ENCODE peak calls at places on chromosomes 11 and 22, in nine cellular contexts. One of them, this sample, is unnamed.
A peak's percentile ranks its signal among the peaks of the same experiment; 100 is the strongest.

GRCh38 chr11:1194231-1194976 is 28.5 kb upstream of the MUC5B start:
- DNase-seq in right lobe of liver: no peak
- DNase-seq in stomach: peak; percentile 25
- DNase-seq in prostate gland: no peak
- DNase-seq in heart left ventricle: peak; percentile 15
- DNase-seq in uterus: no peak
- DNase-seq in tibial nerve: no peak
- DNase-seq in sigmoid colon: peak; percentile 57
- DNase-seq in IMR-90: no peak
- DNase-seq in this sample: peak; percentile 3

GRCh38 chr22:49620003-49620556 is 207.6 kb downstream of the BRD1 start:
- DNase-seq in prostate gland: no peak
- DNase-seq in stomach: no peak
- DNase-seq in sigmoid colon: no peak
- DNase-seq in uterus: no peak
- DNase-seq in right lobe of liver: no peak
- DNase-seq in IMR-90: no peak
- DNase-seq in heart left ventricle: no peak
- DNase-seq in tibial nerve: no peak
- DNase-seq in this sample: no peak

GRCh38 chr11:57124460-57124859 is 57.3 kb upstream of the LRRC55 start:
- DNase-seq in IMR-90: no peak
- DNase-seq in stomach: no peak
- DNase-seq in heart left ventricle: no peak
- DNase-seq in tibial nerve: no peak
- DNase-seq in sigmoid colon: no peak
- DNase-seq in uterus: no peak
- DNase-seq in prostate gland: no peak
- DNase-seq in right lobe of liver: no peak
- DNase-seq in this sample: no peak

GRCh38 chr11:72820439-72821139 is 6.4 kb downstream of the ATG16L2 start:
- DNase-seq in prostate gland: no peak
- DNase-seq in right lobe of liver: no peak
- DNase-seq in stomach: no peak
- DNase-seq in sigmoid colon: no peak
- DNase-seq in heart left ventricle: no peak
- DNase-seq in IMR-90: no peak
- DNase-seq in uterus: no peak
- DNase-seq in tibial nerve: no peak
- DNase-seq in this sample: no peak

GRCh38 chr22:22741843-22742242 is 97.4 kb downstream of the GGTLC2 start:
- DNase-seq in IMR-90: no peak
- DNase-seq in tibial nerve: no peak
- DNase-seq in prostate gland: no peak
- DNase-seq in heart left ventricle: no peak
- DNase-seq in uterus: no peak
- DNase-seq in sigmoid colon: no peak
- DNase-seq in right lobe of liver: no peak
- DNase-seq in stomach: no peak
- DNase-seq in this sample: no peak

GRCh38 chr11:75347781-75348613 is 3.5 kb downstream of the ARRB1 start:
- DNase-seq in prostate gland: no peak
- DNase-seq in uterus: peak; percentile 44
- DNase-seq in heart left ventricle: no peak
- DNase-seq in sigmoid colon: peak; percentile 91
- DNase-seq in right lobe of liver: no peak
- DNase-seq in tibial nerve: no peak
- DNase-seq in stomach: no peak
- DNase-seq in IMR-90: peak; percentile 98
- DNase-seq in this sample: peak; percentile 32

GRCh38 chr11:38416141-38416540 is 1818.1 kb upstream of the RAG2 start:
- DNase-seq in sigmoid colon: no peak
- DNase-seq in prostate gland: no peak
- DNase-seq in right lobe of liver: no peak
- DNase-seq in uterus: no peak
- DNase-seq in IMR-90: no peak
- DNase-seq in heart left ventricle: no peak
- DNase-seq in tibial nerve: no peak
- DNase-seq in stomach: no peak
- DNase-seq in this sample: no peak

GRCh38 chr11:128862913-128863660 is 4.0 kb downstream of the KCNJ1 start:
- DNase-seq in sigmoid colon: no peak
- DNase-seq in uterus: no peak
- DNase-seq in stomach: no peak
- DNase-seq in IMR-90: peak; percentile 79
- DNase-seq in heart left ventricle: no peak
- DNase-seq in tibial nerve: no peak
- DNase-seq in right lobe of liver: no peak
- DNase-seq in prostate gland: no peak
- DNase-seq in this sample: no peak

GRCh38 chr22:30325065-30325720 is 1.5 kb downstream of the TBC1D10A start:
- DNase-seq in right lobe of liver: no peak
- DNase-seq in heart left ventricle: no peak
- DNase-seq in stomach: peak; percentile 48
- DNase-seq in sigmoid colon: peak; percentile 83
- DNase-seq in tibial nerve: peak; percentile 65
- DNase-seq in uterus: peak; percentile 65
- DNase-seq in prostate gland: peak; percentile 76
- DNase-seq in IMR-90: peak; percentile 90
- DNase-seq in this sample: peak; percentile 47

GRCh38 chr22:30328466-30329049 is 1.8 kb upstream of the TBC1D10A start:
- DNase-seq in tibial nerve: no peak
- DNase-seq in prostate gland: no peak
- DNase-seq in right lobe of liver: no peak
- DNase-seq in IMR-90: no peak
- DNase-seq in uterus: no peak
- DNase-seq in heart left ventricle: no peak
- DNase-seq in stomach: no peak
- DNase-seq in sigmoid colon: no peak
- DNase-seq in this sample: no peak

GRCh38 chr22:30325724-30326703 is 727 bp downstream of the TBC1D10A start:
- DNase-seq in stomach: peak; percentile 53
- DNase-seq in tibial nerve: no peak
- DNase-seq in prostate gland: peak; percentile 42
- DNase-seq in heart left ventricle: peak; percentile 51
- DNase-seq in right lobe of liver: no peak
- DNase-seq in uterus: peak; percentile 43
- DNase-seq in sigmoid colon: peak; percentile 78
- DNase-seq in IMR-90: no peak
- DNase-seq in this sample: peak; percentile 55

GRCh38 chr22:30327864-30328345 is 1.2 kb upstream of the TBC1D10A start:
- DNase-seq in IMR-90: no peak
- DNase-seq in uterus: no peak
- DNase-seq in tibial nerve: no peak
- DNase-seq in prostate gland: peak; percentile 45
- DNase-seq in right lobe of liver: no peak
- DNase-seq in stomach: no peak
- DNase-seq in sigmoid colon: no peak
- DNase-seq in heart left ventricle: no peak
- DNase-seq in this sample: peak; percentile 58

GRCh38 chr22:30326704-30327362 is at the start of gene TBC1D10A:
- DNase-seq in prostate gland: peak; percentile 96
- DNase-seq in stomach: peak; percentile 97
- DNase-seq in IMR-90: peak; percentile 86
- DNase-seq in sigmoid colon: peak; percentile 94
- DNase-seq in heart left ventricle: peak; percentile 92
- DNase-seq in uterus: peak; percentile 86
- DNase-seq in tibial nerve: peak; percentile 71
- DNase-seq in right lobe of liver: peak; percentile 95
- DNase-seq in this sample: peak; percentile 98
- TF ChIP-seq POLR2A in prostate gland: peak; percentile 97
- TF ChIP-seq POLR2A in stomach: no peak
- TF ChIP-seq POLR2A in IMR-90: peak; percentile 94
- TF ChIP-seq POLR2A in sigmoid colon: peak; percentile 75
- TF ChIP-seq POLR2A in heart left ventricle: no peak
- TF ChIP-seq POLR2A in uterus: peak; percentile 90
- TF ChIP-seq POLR2A in tibial nerve: peak; percentile 88
- TF ChIP-seq POLR2A in right lobe of liver: peak; percentile 86
- TF ChIP-seq POLR2A in this sample: peak; percentile 87

DNA sequence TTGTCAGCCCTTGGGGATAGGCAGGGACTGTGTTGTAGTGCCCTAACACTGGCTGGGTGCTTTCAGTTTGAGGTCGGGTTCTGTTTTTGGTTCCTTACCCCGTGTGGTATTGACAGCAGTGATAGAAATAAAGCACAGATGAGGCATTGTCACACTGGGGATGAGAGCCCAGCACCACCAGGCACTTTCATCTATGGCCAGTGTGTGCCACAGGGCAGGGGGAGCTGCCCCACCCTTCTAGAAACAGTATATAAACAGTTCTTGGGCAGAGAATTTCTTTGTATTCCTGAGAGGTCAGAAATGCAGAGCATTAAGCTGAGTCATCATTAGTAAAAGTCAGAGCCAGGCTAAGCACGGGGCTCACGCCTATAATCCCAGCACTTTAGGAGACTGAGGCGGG is 23.1 kb upstream of the CDC42EP2 start:
- DNase-seq in prostate gland: no peak
- DNase-seq in tibial nerve: no peak
- DNase-seq in stomach: no peak
- DNase-seq in sigmoid colon: no peak
- DNase-seq in uterus: no peak
- DNase-seq in heart left ventricle: no peak
- DNase-seq in right lobe of liver: no peak
- DNase-seq in IMR-90: peak; percentile 80
- DNase-seq in this sample: no peak
- H3K4me3 ChIP-seq in prostate gland: no peak overlapping the region
- H3K4me3 ChIP-seq in tibial nerve: peak overlapping the region; percentile 41
- H3K4me3 ChIP-seq in stomach: no peak overlapping the region
- H3K4me3 ChIP-seq in sigmoid colon: peak overlapping the region; percentile 26
- H3K4me3 ChIP-seq in uterus: no peak overlapping the region
- H3K4me3 ChIP-seq in heart left ventricle: no peak overlapping the region
- H3K4me3 ChIP-seq in right lobe of liver: no peak overlapping the region
- H3K4me3 ChIP-seq in IMR-90: no peak overlapping the region
- H3K4me3 ChIP-seq in this sample: no peak overlapping the region

GRCh38 chr22:20550057-20550817 is 42.8 kb downstream of the MED15 start:
- DNase-seq in prostate gland: no peak
- DNase-seq in stomach: no peak
- DNase-seq in uterus: no peak
- DNase-seq in heart left ventricle: no peak
- DNase-seq in IMR-90: no peak
- DNase-seq in sigmoid colon: peak; percentile 46
- DNase-seq in tibial nerve: no peak
- DNase-seq in right lobe of liver: no peak
- DNase-seq in this sample: no peak

GRCh38 chr22:20550851-20551744 is 43.7 kb downstream of the MED15 start:
- DNase-seq in tibial nerve: no peak
- DNase-seq in sigmoid colon: peak; percentile 83
- DNase-seq in right lobe of liver: no peak
- DNase-seq in prostate gland: no peak
- DNase-seq in heart left ventricle: no peak
- DNase-seq in stomach: no peak
- DNase-seq in IMR-90: peak; percentile 78
- DNase-seq in uterus: peak; percentile 71
- DNase-seq in this sample: no peak

GRCh38 chr22:20552913-20553401 is 45.5 kb downstream of the MED15 start:
- DNase-seq in stomach: no peak
- DNase-seq in right lobe of liver: no peak
- DNase-seq in heart left ventricle: no peak
- DNase-seq in tibial nerve: no peak
- DNase-seq in uterus: no peak
- DNase-seq in prostate gland: no peak
- DNase-seq in IMR-90: peak; percentile 83
- DNase-seq in sigmoid colon: peak; percentile 67
- DNase-seq in this sample: no peak

GRCh38 chr22:20552450-20552894 is 45.1 kb downstream of the MED15 start:
- DNase-seq in IMR-90: peak; percentile 42
- DNase-seq in sigmoid colon: peak; percentile 96
- DNase-seq in uterus: peak; percentile 80
- DNase-seq in right lobe of liver: no peak
- DNase-seq in heart left ventricle: peak; percentile 83
- DNase-seq in tibial nerve: peak; percentile 81
- DNase-seq in stomach: peak; percentile 52
- DNase-seq in prostate gland: no peak
- DNase-seq in this sample: peak; percentile 56

DNA sequence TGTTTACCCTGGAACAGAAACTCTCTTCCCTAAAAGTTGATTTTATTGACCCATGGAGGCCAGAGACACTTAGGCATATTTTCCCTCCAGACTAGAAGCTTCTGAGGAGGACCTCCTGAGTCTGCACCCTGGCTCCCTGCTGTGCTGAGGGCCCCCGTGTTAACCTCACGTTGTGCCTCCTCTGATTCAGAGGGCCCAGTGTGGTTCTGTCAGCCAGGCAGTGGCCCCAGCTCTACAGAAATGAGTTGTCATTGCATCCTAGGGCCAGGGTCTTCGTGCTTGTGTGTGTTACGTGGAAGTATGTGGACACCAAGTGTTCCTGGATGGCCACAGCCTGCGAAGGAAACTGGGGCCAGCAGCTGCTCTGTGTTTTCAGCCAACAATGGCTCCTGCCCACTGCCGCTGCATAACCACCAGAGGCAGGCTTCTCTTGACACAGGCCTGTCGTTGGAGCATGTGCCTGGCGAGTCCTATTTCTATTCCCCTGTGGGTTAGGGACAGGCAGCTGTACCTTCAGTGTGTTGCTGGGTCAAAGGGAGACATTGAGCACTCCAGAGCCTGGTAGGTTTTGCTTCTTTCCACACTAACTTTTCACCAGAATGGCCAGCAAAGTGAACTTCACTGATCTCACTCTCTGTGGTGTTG is 44.5 kb downstream of the MED15 start:
- DNase-seq in IMR-90: no peak
- DNase-seq in right lobe of liver: no peak
- DNase-seq in uterus: peak; percentile 43
- DNase-seq in heart left ventricle: no peak
- DNase-seq in tibial nerve: no peak
- DNase-seq in prostate gland: no peak
- DNase-seq in stomach: no peak
- DNase-seq in sigmoid colon: peak; percentile 79
- DNase-seq in this sample: peak; percentile 84
- H3K4me1 ChIP-seq in IMR-90: peaks cover 47% of the 10 kb centered on the region
- H3K4me1 ChIP-seq in right lobe of liver: peaks cover 27% of the 10 kb centered on the region
- H3K4me1 ChIP-seq in uterus: peaks cover 30% of the 10 kb centered on the region
- H3K4me1 ChIP-seq in heart left ventricle: peaks cover 83% of the 10 kb centered on the region
- H3K4me1 ChIP-seq in tibial nerve: peaks cover 88% of the 10 kb centered on the region
- H3K4me1 ChIP-seq in prostate gland: peaks cover 6% of the 10 kb centered on the region
- H3K4me1 ChIP-seq in stomach: peaks cover 75% of the 10 kb centered on the region
- H3K4me1 ChIP-seq in sigmoid colon: peaks cover 53% of the 10 kb centered on the region
- H3K4me1 ChIP-seq in this sample: peaks cover 34% of the 10 kb centered on the region

GRCh38 chr22:19122752-19123492 is 710 bp upstream of the DGCR2 start:
- DNase-seq in uterus: no peak
- DNase-seq in right lobe of liver: no peak
- DNase-seq in prostate gland: peak; percentile 19
- DNase-seq in tibial nerve: peak; percentile 15
- DNase-seq in heart left ventricle: no peak
- DNase-seq in sigmoid colon: no peak
- DNase-seq in stomach: peak; percentile 49
- DNase-seq in IMR-90: peak; percentile 5
- DNase-seq in this sample: peak; percentile 39

GRCh38 chr22:19121631-19122142 is 525 bp downstream of the DGCR2 start:
- DNase-seq in heart left ventricle: peak; percentile 54
- DNase-seq in IMR-90: peak; percentile 7
- DNase-seq in sigmoid colon: peak; percentile 80
- DNase-seq in prostate gland: peak; percentile 50
- DNase-seq in stomach: peak; percentile 65
- DNase-seq in tibial nerve: peak; percentile 21
- DNase-seq in uterus: peak; percentile 36
- DNase-seq in right lobe of liver: peak; percentile 77
- DNase-seq in this sample: peak; percentile 74

GRCh38 chr22:19123936-19124335 is 1.7 kb upstream of the DGCR2 start:
- DNase-seq in heart left ventricle: no peak
- DNase-seq in IMR-90: no peak
- DNase-seq in prostate gland: no peak
- DNase-seq in right lobe of liver: no peak
- DNase-seq in uterus: no peak
- DNase-seq in stomach: no peak
- DNase-seq in tibial nerve: no peak
- DNase-seq in sigmoid colon: no peak
- DNase-seq in this sample: no peak

GRCh38 chr22:19120829-19121630 is 1.2 kb downstream of the DGCR2 start:
- DNase-seq in right lobe of liver: peak; percentile 78
- DNase-seq in prostate gland: peak; percentile 48
- DNase-seq in sigmoid colon: no peak
- DNase-seq in stomach: peak; percentile 66
- DNase-seq in uterus: no peak
- DNase-seq in tibial nerve: no peak
- DNase-seq in heart left ventricle: no peak
- DNase-seq in IMR-90: peak; percentile 33
- DNase-seq in this sample: peak; percentile 83

DNA sequence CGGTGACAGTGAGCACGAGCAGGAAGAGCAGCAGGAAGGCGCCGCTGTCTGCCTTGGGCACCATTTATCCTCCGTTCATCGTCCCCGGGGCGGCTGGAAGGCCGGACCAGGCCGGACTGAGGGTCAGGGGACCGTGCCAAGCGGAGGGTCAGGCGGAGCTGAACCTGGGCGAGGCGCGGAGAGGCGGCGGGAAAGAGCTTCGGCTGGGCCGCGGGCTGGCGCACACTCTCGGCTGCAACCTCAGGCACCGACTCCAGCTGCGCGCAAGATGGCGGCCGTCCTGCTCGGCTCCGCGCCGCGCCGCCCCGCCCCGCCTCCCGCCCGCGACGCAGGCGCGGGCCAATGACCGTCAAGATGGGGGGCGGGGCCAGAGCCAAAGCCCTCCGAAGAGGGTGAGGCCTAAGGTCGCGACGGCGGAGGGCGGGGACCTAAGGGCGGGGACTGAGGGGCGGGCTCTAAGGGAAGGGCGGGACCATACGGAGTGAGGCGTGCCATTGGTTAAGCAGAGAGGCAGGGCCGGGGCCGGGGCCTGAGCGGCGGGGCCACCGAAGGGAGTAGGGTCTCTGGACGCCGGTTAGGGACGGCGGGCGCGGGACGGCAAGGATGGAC is at the start of gene DGCR2:
- DNase-seq in IMR-90: peak; percentile 94
- DNase-seq in prostate gland: peak; percentile 95
- DNase-seq in right lobe of liver: peak; percentile 99
- DNase-seq in sigmoid colon: peak; percentile 98
- DNase-seq in stomach: peak; percentile 98
- DNase-seq in uterus: peak; percentile 96
- DNase-seq in tibial nerve: peak; percentile 93
- DNase-seq in heart left ventricle: peak; percentile 97
- DNase-seq in this sample: peak; percentile 98
- TF ChIP-seq POLR2A in IMR-90: peak; percentile 68
- TF ChIP-seq POLR2A in prostate gland: peak; percentile 92
- TF ChIP-seq POLR2A in right lobe of liver: peak; percentile 78
- TF ChIP-seq POLR2A in sigmoid colon: peak; percentile 14
- TF ChIP-seq POLR2A in stomach: no peak
- TF ChIP-seq POLR2A in uterus: peak; percentile 86
- TF ChIP-seq POLR2A in tibial nerve: peak; percentile 88
- TF ChIP-seq POLR2A in heart left ventricle: peak; percentile 37
- TF ChIP-seq POLR2A in this sample: peak; percentile 82